ENCODE peak calls at places on chromosomes 16 and 17, in five cellular contexts. E is MM.1S, D is mucosa of descending colon, V is fibroblast of lung, O is left lung. G is an unnamed sample.

GRCh38 chr16:88353691-88354090 is 29.1 kb upstream of the ZNF469 start:
- DNase-seq in E (no peak), D (no peak), V (no peak), O (peak; percentile 57), G (no peak)

GRCh38 chr16:86534779-86535605 is 20.0 kb downstream of the MTHFSD start:
- DNase-seq in E (no peak), D (no peak), V (peak; percentile 21), O (peak; percentile 37), G (no peak)

GRCh38 chr17:42428141-42428944 is 5.3 kb upstream of the CAVIN1 start:
- DNase-seq in E (peak; percentile 46), D (peak; percentile 14), V (peak; percentile 95), O (no peak), G (peak; percentile 67)

GRCh38 chr17:36920032-36921000 is 17.0 kb upstream of the LHX1 start:
- DNase-seq in E (no peak), D (no peak), V (no peak), O (no peak), G (no peak)

GRCh38 chr16:19377864-19378263 is 39.8 kb upstream of the TMC5 start:
- DNase-seq in E (no peak), D (no peak), V (no peak), O (no peak), G (no peak)

GRCh38 chr16:57270221-57271062 is 14.0 kb downstream of the PLLP start:
- DNase-seq in E (no peak), D (no peak), V (no peak), O (no peak), G (no peak)

GRCh38 chr17:20089795-20090547 is 80.8 kb downstream of the SPECC1 start:
- DNase-seq in E (peak; percentile 86), D (no peak), V (no peak), O (no peak), G (no peak)

GRCh38 chr17:50514936-50515702 is 6.9 kb downstream of the MYCBPAP start:
- DNase-seq in E (no peak), D (no peak), V (no peak), O (peak; percentile 42), G (no peak)

GRCh38 chr16:28575446-28576109 is 21.3 kb downstream of the SULT1A2 start:
- DNase-seq in E (no peak), D (no peak), V (no peak), O (no peak), G (no peak)

GRCh38 chr17:4150106-4150505 is 7.1 kb downstream of the CYB5D2 start:
- DNase-seq in E (no peak), D (no peak), V (no peak), O (no peak), G (peak; percentile 88)

GRCh38 chr16:28012031-28012445 is 51.5 kb downstream of the GSG1L start:
- DNase-seq in E (no peak), D (no peak), V (no peak), O (no peak), G (no peak)

GRCh38 chr17:54950116-54950515 is 18.3 kb downstream of the COX11 start:
- DNase-seq in E (no peak), D (no peak), V (no peak), O (no peak), G (no peak)

GRCh38 chr17:73548620-73549311 is 95.5 kb downstream of the SDK2 start:
- DNase-seq in E (no peak), D (no peak), V (no peak), O (peak; percentile 63), G (no peak)

GRCh38 chr16:51393381-51394005 is 242.4 kb upstream of the SALL1 start:
- DNase-seq in E (no peak), D (no peak), V (peak; percentile 21), O (no peak), G (no peak)

GRCh38 chr16:30064746-30065111 is 831 bp upstream of the ALDOA start:
- DNase-seq in E (no peak), D (no peak), V (no peak), O (no peak), G (no peak)

GRCh38 chr16:23527961-23528634 is 17.8 kb upstream of the GGA2 start:
- DNase-seq in E (no peak), D (no peak), V (no peak), O (no peak), G (no peak)

GRCh38 chr17:50139950-50140885 is 10.3 kb upstream of the SAMD14 start:
- DNase-seq in E (peak; percentile 48), D (peak; percentile 83), V (peak; percentile 77), O (peak; percentile 96), G (peak; percentile 84)

GRCh38 chr16:84724619-84725307 is 25.0 kb downstream of the USP10 start:
- DNase-seq in E (no peak), D (no peak), V (peak; percentile 49), O (no peak), G (no peak)

GRCh38 chr16:10738231-10739077 is 5.2 kb upstream of the NUBP1 start:
- DNase-seq in E (peak; percentile 82), D (no peak), V (peak; percentile 86), O (no peak), G (peak; percentile 57)

GRCh38 chr16:23879735-23880373 is 44.1 kb downstream of the PRKCB start:
- DNase-seq in E (no peak), D (no peak), V (no peak), O (no peak), G (no peak)

GRCh38 chr17:8187517-8188407 is 2.2 kb downstream of the BORCS6 start:
- DNase-seq in E (peak; percentile 96), D (peak; percentile 92), V (peak; percentile 100), O (no peak), G (peak; percentile 89)

GRCh38 chr17:57948555-57949420 is 6.4 kb downstream of the CUEDC1 start:
- DNase-seq in E (peak; percentile 59), D (peak; percentile 30), V (peak; percentile 76), O (no peak), G (no peak)

GRCh38 chr17:41163828-41164227 is 3.3 kb upstream of the KRTAP4-4 start:
- DNase-seq in E (no peak), D (no peak), V (no peak), O (no peak), G (no peak)

GRCh38 chr17:68944435-68945035 is 10.7 kb downstream of the ABCA8 start:
- DNase-seq in E (no peak), D (no peak), V (no peak), O (no peak), G (no peak)

GRCh38 chr17:2947588-2947950 is 115.8 kb downstream of the OR1D5 start:
- DNase-seq in E (no peak), D (no peak), V (no peak), O (no peak), G (no peak)

GRCh38 chr16:67346328-67346727 is 19.7 kb downstream of the LRRC36 start:
- DNase-seq in E (no peak), D (no peak), V (no peak), O (no peak), G (no peak)

GRCh38 chr16:67345401-67345800 is 18.8 kb downstream of the LRRC36 start:
- DNase-seq in E (no peak), D (no peak), V (no peak), O (no peak), G (no peak)

DNA sequence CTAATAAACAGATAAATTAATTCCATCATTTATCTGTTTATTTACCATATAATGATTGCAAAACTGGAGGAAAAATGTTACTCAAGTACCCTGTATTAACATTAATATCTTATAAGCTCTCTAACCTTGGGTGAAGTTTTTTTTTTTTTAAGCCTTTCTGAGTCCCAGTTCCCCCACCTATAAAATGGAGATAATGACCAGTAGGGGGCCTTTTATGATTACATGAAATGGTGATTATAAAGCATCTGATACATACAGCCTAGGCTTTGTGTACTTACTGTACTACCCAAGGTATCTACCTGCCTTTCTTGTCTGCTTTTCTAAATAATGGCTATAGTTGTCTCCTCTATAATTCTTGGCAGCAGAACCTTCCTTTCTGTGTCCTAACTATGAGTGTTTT is 22.6 kb downstream of the LRRC36 start:
- DNase-seq in E (peak; percentile 38), D (no peak), V (peak; percentile 48), O (no peak), G (no peak)
- TF ChIP-seq CTCF in E (peak; percentile 43), D (no peak), V (peak; percentile 50), O (peak; percentile 33), G (peak; percentile 16)

DNA sequence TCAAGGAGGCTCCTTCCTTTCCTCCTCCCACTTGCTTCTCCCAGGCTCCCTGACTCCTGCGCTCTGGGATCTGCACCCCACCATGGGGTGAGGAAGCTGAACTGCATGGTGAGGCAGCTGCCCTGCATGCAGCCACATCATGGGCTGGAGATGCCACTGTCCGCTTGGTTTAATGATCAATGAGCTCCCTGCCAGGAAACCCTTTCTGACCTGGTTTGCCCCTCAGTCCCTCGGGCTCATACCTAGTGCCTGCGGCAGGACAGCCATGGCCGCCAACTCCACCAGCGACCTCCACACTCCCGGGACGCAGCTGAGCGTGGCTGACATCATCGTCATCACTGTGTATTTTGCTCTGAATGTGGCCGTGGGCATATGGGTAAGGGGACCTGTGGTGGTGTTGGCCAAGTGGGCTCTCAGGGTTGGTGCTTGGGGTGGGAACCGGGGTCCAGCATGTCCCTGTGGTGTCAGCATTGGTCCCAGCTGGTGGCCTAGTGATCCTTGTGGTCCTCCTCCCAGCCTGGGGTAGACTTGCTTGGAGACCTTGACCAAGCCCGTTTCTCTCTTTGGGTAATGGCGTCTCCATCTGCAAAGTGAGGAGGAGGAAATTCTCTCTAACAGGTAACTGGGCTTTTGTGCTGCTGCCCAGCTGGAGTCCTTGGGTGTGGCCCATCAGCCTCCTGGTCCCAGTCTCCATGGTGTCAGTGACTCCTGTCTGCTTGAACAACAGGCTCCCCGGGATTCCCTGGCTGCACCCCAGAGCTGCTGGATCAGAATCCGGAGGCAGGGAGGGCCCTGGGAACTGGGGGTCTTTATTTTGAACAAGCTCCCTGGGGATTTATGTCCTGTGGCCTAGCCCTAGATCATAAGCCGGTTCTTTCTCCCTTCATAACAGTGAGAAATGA is at the start of gene SLC5A10:
- DNase-seq in E (no peak), D (no peak), V (no peak), O (no peak), G (no peak)
- TF ChIP-seq CTCF in E (no peak), D (no peak), V (peak; percentile 14), O (no peak), G (no peak)

GRCh38 chr17:72386619-72387237 is 265.9 kb downstream of the SOX9 start:
- DNase-seq in E (no peak), D (no peak), V (peak; percentile 48), O (no peak), G (no peak)

GRCh38 chr17:72387969-72388368 is 267.1 kb downstream of the SOX9 start:
- DNase-seq in E (no peak), D (no peak), V (no peak), O (no peak), G (no peak)

GRCh38 chr17:72390675-72391501 is 270.1 kb downstream of the SOX9 start:
- DNase-seq in E (no peak), D (no peak), V (no peak), O (no peak), G (no peak)

GRCh38 chr17:72387487-72387886 is 266.7 kb downstream of the SOX9 start:
- DNase-seq in E (no peak), D (no peak), V (peak; percentile 92), O (no peak), G (no peak)

GRCh38 chr17:72388765-72389473 is 268.1 kb downstream of the SOX9 start:
- DNase-seq in E (peak; percentile 93), D (no peak), V (peak; percentile 33), O (no peak), G (no peak)
- TF ChIP-seq CTCF in E (peak; percentile 76), D (no peak), V (peak; percentile 43), O (no peak), G (no peak)

DNA sequence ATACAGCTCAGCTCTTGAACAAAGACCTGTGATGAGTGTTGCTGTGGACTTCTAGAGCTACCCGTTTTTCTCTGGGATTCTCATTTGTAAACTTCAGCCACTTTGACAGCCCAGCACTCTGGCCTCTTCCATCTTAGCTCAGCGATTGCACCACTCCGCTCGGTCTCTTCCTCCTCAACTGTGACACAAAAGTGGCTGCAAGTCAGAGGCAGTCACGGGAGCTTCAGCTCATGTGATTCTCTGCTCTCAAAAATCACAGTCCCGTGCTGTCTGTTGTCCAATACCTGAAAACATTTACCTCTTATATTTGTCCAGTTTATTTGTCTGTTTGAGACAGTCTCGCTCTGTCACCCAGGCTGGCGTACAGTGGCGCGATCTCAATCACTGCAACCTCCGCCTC is 75.7 kb upstream of the DNAH17 start:
- DNase-seq in E (no peak), D (no peak), V (no peak), O (no peak), G (no peak)
- TF ChIP-seq CTCF in E (no peak), D (no peak), V (no peak), O (no peak), G (no peak)